ENCODE peak calls at places on chromosomes 11 and 22, in nine cellular contexts. S, B, U, E, O, D, F, T and K are unnamed samples.

GRCh38 chr11:122663764-122664163 is 8.2 kb downstream of the UBASH3B start:
- DNase-seq in U (no peak), E (no peak), D (no peak), B (no peak), O (no peak), F (no peak), S (no peak), T (peak), K (no peak)

GRCh38 chr11:33977676-33978075 is 73.9 kb upstream of the CAPRIN1 start:
- DNase-seq in T (no peak), D (no peak), O (no peak), F (no peak), S (no peak), B (no peak), E (no peak), U (no peak), K (no peak)

GRCh38 chr22:29340566-29340965 is 25.1 kb upstream of the RASL10A start:
- DNase-seq in B (no peak), T (no peak), F (no peak), U (no peak), D (no peak), O (no peak), S (no peak), E (no peak), K (no peak)

GRCh38 chr11:114440121-114440860 is 1.0 kb downstream of the REXO2 start:
- DNase-seq in U (no peak), S (peak), D (no peak), T (peak), B (no peak), O (no peak), E (no peak), F (no peak), K (no peak)

GRCh38 chr22:36156515-36157419 is 3.8 kb downstream of the APOL3 start:
- DNase-seq in O (peak), B (peak), T (peak), E (peak), D (peak), S (peak), F (peak), U (peak), K (peak)

GRCh38 chr11:96256213-96256580 is 86.8 kb downstream of the MAML2 start:
- DNase-seq in D (no peak), T (no peak), F (no peak), S (no peak), E (no peak), B (peak), U (no peak), O (no peak), K (no peak)

GRCh38 chr22:37244114-37244921 is at the start of gene RAC2:
- DNase-seq in B (peak), F (peak), U (peak), O (peak), D (peak), S (peak), T (peak), E (peak), K (peak)

GRCh38 chr11:1116104-1116503 is 41.4 kb downstream of the MUC2 start:
- DNase-seq in S (no peak), D (no peak), F (no peak), B (no peak), O (no peak), T (no peak), E (no peak), U (peak), K (no peak)